ENCODE peak calls at places on chromosome 6, in eight cellular contexts. One of them, this sample, is unnamed.
A peak's percentile ranks its signal among the peaks of the same experiment; 100 is the strongest.

GRCh38 chr6:46719099-46719498 is 16.1 kb downstream of the PLA2G7 start:
- DNase-seq in AG04450: no peak
- DNase-seq in dorsolateral prefrontal cortex: no peak
- DNase-seq in heart left ventricle: no peak
- DNase-seq in fibroblast of the aortic adventitia: peak; percentile 47
- DNase-seq in ovary: no peak
- DNase-seq in suprapubic skin: no peak
- DNase-seq in H1: no peak
- DNase-seq in this sample: peak; percentile 21

GRCh38 chr6:13742961-13743735 is 31.5 kb upstream of the RANBP9 start:
- DNase-seq in fibroblast of the aortic adventitia: no peak
- DNase-seq in heart left ventricle: no peak
- DNase-seq in dorsolateral prefrontal cortex: no peak
- DNase-seq in ovary: peak; percentile 41
- DNase-seq in suprapubic skin: no peak
- DNase-seq in H1: no peak
- DNase-seq in AG04450: no peak
- DNase-seq in this sample: no peak

GRCh38 chr6:97626586-97627441 is 343.8 kb upstream of the MMS22L start:
- DNase-seq in ovary: no peak
- DNase-seq in heart left ventricle: no peak
- DNase-seq in fibroblast of the aortic adventitia: peak; percentile 22
- DNase-seq in H1: no peak
- DNase-seq in suprapubic skin: no peak
- DNase-seq in dorsolateral prefrontal cortex: no peak
- DNase-seq in AG04450: no peak
- DNase-seq in this sample: no peak

GRCh38 chr6:3997144-3997770 is 81.7 kb downstream of the FAM217A start:
- DNase-seq in heart left ventricle: no peak
- DNase-seq in suprapubic skin: no peak
- DNase-seq in dorsolateral prefrontal cortex: no peak
- DNase-seq in H1: no peak
- DNase-seq in fibroblast of the aortic adventitia: peak; percentile 80
- DNase-seq in ovary: no peak
- DNase-seq in AG04450: peak; percentile 39
- DNase-seq in this sample: peak; percentile 65

GRCh38 chr6:51579013-51579412 is 508.4 kb downstream of the PKHD1 start:
- DNase-seq in H1: no peak
- DNase-seq in dorsolateral prefrontal cortex: no peak
- DNase-seq in AG04450: no peak
- DNase-seq in ovary: no peak
- DNase-seq in suprapubic skin: no peak
- DNase-seq in fibroblast of the aortic adventitia: no peak
- DNase-seq in heart left ventricle: no peak
- DNase-seq in this sample: no peak

GRCh38 chr6:44072959-44073611 is 54.2 kb downstream of the MRPL14 start:
- DNase-seq in fibroblast of the aortic adventitia: peak; percentile 73
- DNase-seq in dorsolateral prefrontal cortex: peak; percentile 87
- DNase-seq in AG04450: no peak
- DNase-seq in ovary: peak; percentile 85
- DNase-seq in H1: no peak
- DNase-seq in suprapubic skin: no peak
- DNase-seq in heart left ventricle: peak; percentile 93
- DNase-seq in this sample: peak; percentile 84

GRCh38 chr6:149012040-149012545 is 265.3 kb downstream of the UST start:
- DNase-seq in AG04450: peak; percentile 97
- DNase-seq in suprapubic skin: no peak
- DNase-seq in dorsolateral prefrontal cortex: no peak
- DNase-seq in heart left ventricle: no peak
- DNase-seq in H1: no peak
- DNase-seq in ovary: no peak
- DNase-seq in fibroblast of the aortic adventitia: peak; percentile 97
- DNase-seq in this sample: peak; percentile 93

GRCh38 chr6:43885399-43886066 is 115.5 kb downstream of the VEGFA start:
- DNase-seq in suprapubic skin: no peak
- DNase-seq in H1: no peak
- DNase-seq in AG04450: no peak
- DNase-seq in heart left ventricle: no peak
- DNase-seq in ovary: no peak
- DNase-seq in fibroblast of the aortic adventitia: no peak
- DNase-seq in dorsolateral prefrontal cortex: no peak
- DNase-seq in this sample: no peak

GRCh38 chr6:110687326-110687725 is 127.9 kb downstream of the CDK19 start:
- DNase-seq in suprapubic skin: no peak
- DNase-seq in dorsolateral prefrontal cortex: no peak
- DNase-seq in heart left ventricle: no peak
- DNase-seq in AG04450: no peak
- DNase-seq in H1: no peak
- DNase-seq in fibroblast of the aortic adventitia: no peak
- DNase-seq in ovary: no peak
- DNase-seq in this sample: no peak

GRCh38 chr6:110690916-110691315 is 124.4 kb downstream of the CDK19 start:
- DNase-seq in ovary: no peak
- DNase-seq in fibroblast of the aortic adventitia: no peak
- DNase-seq in H1: no peak
- DNase-seq in dorsolateral prefrontal cortex: no peak
- DNase-seq in AG04450: no peak
- DNase-seq in heart left ventricle: no peak
- DNase-seq in suprapubic skin: no peak
- DNase-seq in this sample: no peak

GRCh38 chr6:110688661-110689268 is 126.5 kb downstream of the CDK19 start:
- DNase-seq in heart left ventricle: no peak
- DNase-seq in dorsolateral prefrontal cortex: no peak
- DNase-seq in fibroblast of the aortic adventitia: no peak
- DNase-seq in AG04450: no peak
- DNase-seq in ovary: no peak
- DNase-seq in H1: no peak
- DNase-seq in suprapubic skin: no peak
- DNase-seq in this sample: no peak

GRCh38 chr6:110690106-110690654 is 125.1 kb downstream of the CDK19 start:
- DNase-seq in AG04450: no peak
- DNase-seq in suprapubic skin: no peak
- DNase-seq in fibroblast of the aortic adventitia: no peak
- DNase-seq in dorsolateral prefrontal cortex: no peak
- DNase-seq in heart left ventricle: no peak
- DNase-seq in H1: no peak
- DNase-seq in ovary: no peak
- DNase-seq in this sample: no peak

DNA sequence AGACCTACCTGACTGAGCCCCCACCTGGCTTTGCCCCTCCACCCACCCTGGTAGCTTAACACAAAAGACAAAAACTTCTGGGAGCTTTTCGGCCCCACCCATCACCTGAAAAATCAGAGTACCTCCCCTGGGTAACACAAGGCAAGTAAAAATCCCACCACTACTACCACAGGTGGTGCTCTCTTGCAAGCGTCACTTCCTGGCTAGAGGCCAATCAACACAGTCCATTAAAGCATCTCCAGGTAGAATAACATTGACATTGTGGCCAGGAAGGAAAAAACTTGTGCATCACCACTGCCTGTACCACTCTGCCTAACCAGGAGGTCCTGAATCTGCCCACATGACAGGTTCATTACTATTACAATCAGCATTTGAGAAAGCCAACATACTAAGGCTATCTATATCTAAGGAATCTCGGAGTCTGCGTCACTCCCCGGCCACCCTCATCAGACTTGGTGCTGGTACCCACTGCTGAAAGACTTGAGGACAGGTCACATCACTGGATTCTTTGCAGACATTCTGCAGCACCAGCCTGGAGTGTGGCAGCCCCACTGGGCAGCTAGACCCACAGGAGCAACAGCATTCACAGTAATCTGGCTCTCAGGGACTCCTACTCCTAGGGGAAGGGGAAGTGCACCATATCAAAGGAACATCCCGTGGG is 125.9 kb downstream of the CDK19 start:
- DNase-seq in H1: no peak
- DNase-seq in AG04450: no peak
- DNase-seq in ovary: no peak
- DNase-seq in dorsolateral prefrontal cortex: no peak
- DNase-seq in fibroblast of the aortic adventitia: no peak
- DNase-seq in suprapubic skin: no peak
- DNase-seq in heart left ventricle: no peak
- DNase-seq in this sample: no peak
- TF ChIP-seq CTCF in H1: no peak
- TF ChIP-seq CTCF in AG04450: no peak
- TF ChIP-seq CTCF in ovary: no peak
- TF ChIP-seq CTCF in dorsolateral prefrontal cortex: no peak
- TF ChIP-seq CTCF in fibroblast of the aortic adventitia: no peak
- TF ChIP-seq CTCF in suprapubic skin: no peak
- TF ChIP-seq CTCF in heart left ventricle: no peak
- TF ChIP-seq CTCF in this sample: no peak

GRCh38 chr6:127120787-127121636 is 2.5 kb downstream of the RSPO3 start:
- DNase-seq in dorsolateral prefrontal cortex: peak; percentile 79
- DNase-seq in heart left ventricle: peak; percentile 64
- DNase-seq in AG04450: peak; percentile 29
- DNase-seq in fibroblast of the aortic adventitia: peak; percentile 89
- DNase-seq in H1: no peak
- DNase-seq in ovary: peak; percentile 68
- DNase-seq in suprapubic skin: no peak
- DNase-seq in this sample: peak; percentile 88

GRCh38 chr6:127117979-127118504 is 429 bp upstream of the RSPO3 start:
- DNase-seq in heart left ventricle: no peak
- DNase-seq in fibroblast of the aortic adventitia: peak; percentile 25
- DNase-seq in ovary: no peak
- DNase-seq in suprapubic skin: no peak
- DNase-seq in dorsolateral prefrontal cortex: no peak
- DNase-seq in H1: no peak
- DNase-seq in AG04450: no peak
- DNase-seq in this sample: no peak

GRCh38 chr6:127120109-127120786 is 1.8 kb downstream of the RSPO3 start:
- DNase-seq in H1: no peak
- DNase-seq in heart left ventricle: no peak
- DNase-seq in AG04450: no peak
- DNase-seq in suprapubic skin: no peak
- DNase-seq in ovary: no peak
- DNase-seq in fibroblast of the aortic adventitia: no peak
- DNase-seq in dorsolateral prefrontal cortex: no peak
- DNase-seq in this sample: no peak

GRCh38 chr6:127119361-127120108 is 1.1 kb downstream of the RSPO3 start:
- DNase-seq in AG04450: no peak
- DNase-seq in suprapubic skin: no peak
- DNase-seq in H1: no peak
- DNase-seq in dorsolateral prefrontal cortex: no peak
- DNase-seq in ovary: peak; percentile 31
- DNase-seq in heart left ventricle: no peak
- DNase-seq in fibroblast of the aortic adventitia: peak; percentile 22
- DNase-seq in this sample: no peak

DNA sequence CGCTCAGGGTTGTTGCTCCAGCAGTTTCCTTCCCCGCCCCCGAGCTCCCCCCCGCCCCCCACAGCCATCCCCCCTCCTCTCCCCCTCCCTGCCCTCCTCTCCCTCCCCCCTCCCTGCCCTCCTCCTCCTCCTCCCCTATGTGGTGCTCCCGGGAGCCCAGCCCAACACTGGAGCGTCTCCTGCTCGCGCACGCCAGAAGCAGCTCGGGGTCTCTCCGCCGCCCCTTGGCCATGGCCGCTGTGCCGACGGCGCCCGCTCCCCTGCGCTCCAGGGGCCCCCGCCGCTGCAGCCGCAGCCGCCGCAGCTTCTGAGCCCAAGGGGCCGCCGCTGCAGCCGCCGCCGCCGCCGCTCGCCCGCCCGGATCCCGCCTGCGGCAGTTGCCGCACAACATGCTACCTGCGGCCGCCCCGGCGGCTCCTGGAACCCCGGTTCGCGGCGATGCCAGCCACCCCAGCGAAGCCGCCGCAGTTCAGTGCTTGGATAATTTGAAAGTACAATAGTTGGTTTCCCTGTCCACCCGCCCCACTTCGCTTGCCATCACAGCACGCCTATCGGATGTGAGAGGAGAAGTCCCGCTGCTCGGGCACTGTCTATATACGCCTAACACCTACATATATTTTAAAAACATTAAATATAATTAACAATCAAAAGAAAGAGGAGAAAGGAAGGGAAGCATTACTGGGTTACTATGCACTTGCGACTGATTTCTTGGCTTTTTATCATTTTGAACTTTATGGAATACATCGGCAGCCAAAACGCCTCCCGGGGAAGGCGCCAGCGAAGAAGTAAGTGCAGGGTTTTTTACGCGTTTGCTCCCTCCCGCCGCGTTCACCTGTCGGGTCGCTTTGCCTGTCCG is at the start of gene RSPO3:
- DNase-seq in fibroblast of the aortic adventitia: peak; percentile 42
- DNase-seq in dorsolateral prefrontal cortex: no peak
- DNase-seq in AG04450: no peak
- DNase-seq in ovary: no peak
- DNase-seq in H1: no peak
- DNase-seq in heart left ventricle: no peak
- DNase-seq in suprapubic skin: no peak
- DNase-seq in this sample: peak; percentile 39
- H3K4me3 ChIP-seq in fibroblast of the aortic adventitia: peak within 1 kb of the TSS; percentile 69
- H3K4me3 ChIP-seq in dorsolateral prefrontal cortex: peak within 1 kb of the TSS; percentile 63
- H3K4me3 ChIP-seq in AG04450: peak within 1 kb of the TSS; percentile 52
- H3K4me3 ChIP-seq in ovary: peak within 1 kb of the TSS; percentile 44
- H3K4me3 ChIP-seq in H1: peak within 1 kb of the TSS; percentile 69
- H3K4me3 ChIP-seq in heart left ventricle: peak within 1 kb of the TSS; percentile 23
- H3K4me3 ChIP-seq in suprapubic skin: peak within 1 kb of the TSS; percentile 62
- H3K4me3 ChIP-seq in this sample: peak within 1 kb of the TSS; percentile 53

DNA sequence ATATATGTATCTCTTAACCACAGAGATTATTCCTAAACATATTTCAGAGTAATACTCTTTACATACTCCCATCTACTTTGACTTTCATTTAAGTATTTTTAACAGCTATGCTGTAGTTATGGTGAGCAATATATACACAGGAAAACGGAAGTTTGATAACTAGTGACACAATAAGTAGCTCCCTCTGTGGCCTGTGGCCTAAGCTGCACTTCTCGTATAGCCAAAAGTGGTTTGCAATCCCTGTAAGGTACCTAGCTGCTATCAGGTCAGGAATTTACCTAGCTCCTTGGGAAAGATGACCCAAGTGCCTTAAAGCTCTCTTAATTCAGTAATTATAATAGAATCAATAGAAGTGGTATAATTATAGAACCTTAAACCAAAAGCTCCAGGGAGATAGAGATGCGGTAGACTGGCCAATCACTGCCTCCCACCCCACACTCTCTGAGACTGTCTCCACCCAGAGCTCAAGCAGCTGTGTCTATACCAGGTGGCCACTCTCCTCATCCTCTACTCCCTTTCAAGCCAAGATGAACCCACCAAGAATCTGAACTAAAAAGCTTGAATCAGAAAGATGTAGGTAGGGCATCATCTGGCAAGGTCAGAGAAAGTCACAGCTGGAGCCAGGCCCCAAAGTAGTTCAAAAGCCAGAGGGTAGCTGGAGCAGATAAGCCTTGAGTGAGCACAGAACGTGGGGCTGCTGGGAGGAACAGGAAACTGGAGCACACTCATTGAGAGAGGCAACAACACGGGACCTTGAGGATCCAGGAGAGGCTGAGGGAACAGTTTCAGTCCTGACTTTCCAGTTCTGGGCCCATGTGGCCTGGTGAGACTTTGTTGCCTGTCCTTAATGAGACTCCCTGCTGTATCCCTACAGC is 84.9 kb upstream of the ASF1A start:
- DNase-seq in H1: no peak
- DNase-seq in fibroblast of the aortic adventitia: no peak
- DNase-seq in AG04450: no peak
- DNase-seq in ovary: no peak
- DNase-seq in dorsolateral prefrontal cortex: no peak
- DNase-seq in heart left ventricle: no peak
- DNase-seq in suprapubic skin: no peak
- DNase-seq in this sample: peak; percentile 39
- TF ChIP-seq CTCF in H1: no peak
- TF ChIP-seq CTCF in fibroblast of the aortic adventitia: no peak
- TF ChIP-seq CTCF in AG04450: no peak
- TF ChIP-seq CTCF in ovary: no peak
- TF ChIP-seq CTCF in dorsolateral prefrontal cortex: no peak
- TF ChIP-seq CTCF in heart left ventricle: no peak
- TF ChIP-seq CTCF in suprapubic skin: no peak
- TF ChIP-seq CTCF in this sample: no peak

DNA sequence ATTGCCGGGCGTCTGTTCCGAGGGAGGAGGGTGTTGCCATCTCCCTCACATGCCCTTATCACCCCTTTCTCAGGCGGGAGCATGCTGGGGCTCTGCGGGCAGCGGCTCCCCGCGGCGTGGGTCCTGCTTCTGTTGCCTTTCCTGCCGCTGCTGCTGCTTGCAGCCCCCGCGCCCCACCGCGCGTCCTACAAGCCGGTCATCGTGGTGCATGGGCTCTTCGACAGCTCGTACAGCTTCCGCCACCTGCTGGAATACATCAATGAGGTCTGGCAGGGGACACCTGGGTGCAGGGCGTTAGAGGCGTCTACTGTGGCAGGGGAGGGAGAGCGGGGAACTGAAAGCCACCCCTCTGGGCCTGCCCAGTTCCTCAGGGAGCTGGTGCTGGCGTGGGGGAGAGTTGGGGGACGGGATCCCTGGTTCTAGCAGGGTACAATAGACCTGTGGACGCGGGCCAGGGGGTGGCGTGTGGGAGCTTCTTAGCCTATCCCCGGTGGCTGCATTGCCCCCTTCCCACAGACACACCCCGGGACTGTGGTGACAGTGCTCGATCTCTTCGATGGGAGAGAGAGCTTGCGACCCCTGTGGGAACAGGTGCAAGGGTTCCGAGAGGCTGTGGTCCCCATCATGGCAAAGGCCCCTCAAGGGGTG is 697 bp downstream of the PPT2 start:
- DNase-seq in ovary: peak; percentile 82
- DNase-seq in fibroblast of the aortic adventitia: peak; percentile 64
- DNase-seq in suprapubic skin: peak; percentile 83
- DNase-seq in heart left ventricle: peak; percentile 78
- DNase-seq in H1: no peak
- DNase-seq in dorsolateral prefrontal cortex: peak; percentile 68
- DNase-seq in AG04450: no peak
- DNase-seq in this sample: peak; percentile 72
- H3K4me3 ChIP-seq in ovary: peak overlapping the region; percentile 51
- H3K4me3 ChIP-seq in fibroblast of the aortic adventitia: peak overlapping the region; percentile 75
- H3K4me3 ChIP-seq in suprapubic skin: peak overlapping the region; percentile 76
- H3K4me3 ChIP-seq in heart left ventricle: peak overlapping the region; percentile 47
- H3K4me3 ChIP-seq in H1: peak overlapping the region; percentile 93
- H3K4me3 ChIP-seq in dorsolateral prefrontal cortex: peak overlapping the region; percentile 91
- H3K4me3 ChIP-seq in AG04450: peak overlapping the region; percentile 79
- H3K4me3 ChIP-seq in this sample: peak overlapping the region; percentile 96